ENCODE peak calls at places on chromosomes 5 and 9, in seven cellular contexts. F is cardiac muscle cell; O is left lung; C is naive thymus-derived CD4-positive, alpha-beta T cell; L is GM23248; N is mesendoderm; R is OCI-LY7. E is an unnamed sample. For H3K4me1 and H3K36me3, the result is how much of the 10 kb centered on the place peaks cover.

GRCh38 chr5:53116597-53116996 is 7.0 kb upstream of the MOCS2 start:
- DNase-seq in F (no peak), O (no peak), C (no peak), L (no peak), N (no peak), R (no peak), E (no peak)

GRCh38 chr5:115825948-115826347 is 9.5 kb upstream of the CDO1 start:
- DNase-seq in F (no peak), O (no peak), C (no peak), L (no peak), N (no peak), R (no peak), E (no peak)

GRCh38 chr9:34646211-34647083 is at the start of gene GALT:
- DNase-seq in F (peak), O (peak), C (peak), L (peak), N (peak), R (peak), E (peak)

GRCh38 chr9:14014209-14014608 is 299.7 kb downstream of the NFIB start:
- DNase-seq in F (no peak), O (no peak), C (no peak), L (no peak), N (no peak), R (no peak), E (no peak)

GRCh38 chr5:82332064-82332855 is 54.1 kb upstream of the RPS23 start:
- DNase-seq in F (no peak), O (no peak), C (no peak), L (peak), N (no peak), R (no peak), E (no peak)

GRCh38 chr5:143920772-143921171 is 108.8 kb downstream of the HMHB1 start:
- DNase-seq in F (no peak), O (no peak), C (no peak), L (peak), N (no peak), R (no peak), E (no peak)

GRCh38 chr9:93118863-93119702 is 15.0 kb downstream of the NINJ1 start:
- DNase-seq in F (no peak), O (peak), C (no peak), L (no peak), N (no peak), R (no peak), E (no peak)

GRCh38 chr9:84669293-84670105 is at the start of gene NTRK2:
- DNase-seq in F (peak), O (no peak), C (no peak), L (peak), N (peak), R (no peak), E (no peak)

GRCh38 chr5:172443441-172444109 is 10.8 kb downstream of the SH3PXD2B start:
- DNase-seq in F (no peak), O (peak), C (no peak), L (peak), N (no peak), R (no peak), E (no peak)

GRCh38 chr5:42894057-42894456 is 82.4 kb upstream of the SELENOP start:
- DNase-seq in F (no peak), O (no peak), C (no peak), L (no peak), N (peak), R (no peak), E (no peak)
- H3K4me3 ChIP-seq in F (no peak), O (no peak), C (no peak), L (no peak), N (no peak), R (no peak), E (no peak)

GRCh38 chr5:2685651-2686050 is 65.8 kb downstream of the IRX2 start:
- DNase-seq in F (no peak), O (no peak), C (no peak), L (peak), N (peak), R (no peak), E (no peak)
- H3K4me1 ChIP-seq in F (under half), O (under half), C (under half), L (under half), N (under half), R (under half), E (under half)

DNA sequence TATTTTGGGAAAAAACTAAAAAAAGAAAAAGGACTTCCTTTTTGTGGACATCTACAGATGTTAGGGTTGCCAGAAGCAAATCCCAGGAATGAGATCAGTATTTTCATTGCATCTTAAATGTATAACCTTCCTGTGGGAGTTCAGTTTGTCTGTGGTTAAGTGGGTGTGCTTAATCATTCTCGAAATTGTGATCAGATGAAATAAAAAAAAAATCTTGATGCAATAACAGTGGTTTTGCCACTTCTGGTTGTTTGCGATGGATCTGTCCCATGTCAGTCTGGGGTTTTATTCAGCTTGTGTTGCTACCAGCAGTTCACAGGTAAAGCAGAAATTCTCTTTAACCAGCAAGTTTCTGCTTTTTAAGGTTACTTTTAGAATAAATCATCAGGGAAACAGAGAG is 179.0 kb downstream of the MAN2A1 start:
- DNase-seq in F (no peak), O (no peak), C (peak), L (peak), N (no peak), R (no peak), E (no peak)
- H3K36me3 ChIP-seq in F (under half), O (under half), C (under half), L (under half), N (under half), R (under half), E (under half)

GRCh38 chr9:114324492-114324891 is 1.6 kb downstream of the ORM1 start:
- DNase-seq in F (no peak), O (no peak), C (no peak), L (no peak), N (no peak), R (no peak), E (no peak)
- H3K4me3 ChIP-seq in F (no peak), O (no peak), C (no peak), L (no peak), N (no peak), R (no peak), E (no peak)

DNA sequence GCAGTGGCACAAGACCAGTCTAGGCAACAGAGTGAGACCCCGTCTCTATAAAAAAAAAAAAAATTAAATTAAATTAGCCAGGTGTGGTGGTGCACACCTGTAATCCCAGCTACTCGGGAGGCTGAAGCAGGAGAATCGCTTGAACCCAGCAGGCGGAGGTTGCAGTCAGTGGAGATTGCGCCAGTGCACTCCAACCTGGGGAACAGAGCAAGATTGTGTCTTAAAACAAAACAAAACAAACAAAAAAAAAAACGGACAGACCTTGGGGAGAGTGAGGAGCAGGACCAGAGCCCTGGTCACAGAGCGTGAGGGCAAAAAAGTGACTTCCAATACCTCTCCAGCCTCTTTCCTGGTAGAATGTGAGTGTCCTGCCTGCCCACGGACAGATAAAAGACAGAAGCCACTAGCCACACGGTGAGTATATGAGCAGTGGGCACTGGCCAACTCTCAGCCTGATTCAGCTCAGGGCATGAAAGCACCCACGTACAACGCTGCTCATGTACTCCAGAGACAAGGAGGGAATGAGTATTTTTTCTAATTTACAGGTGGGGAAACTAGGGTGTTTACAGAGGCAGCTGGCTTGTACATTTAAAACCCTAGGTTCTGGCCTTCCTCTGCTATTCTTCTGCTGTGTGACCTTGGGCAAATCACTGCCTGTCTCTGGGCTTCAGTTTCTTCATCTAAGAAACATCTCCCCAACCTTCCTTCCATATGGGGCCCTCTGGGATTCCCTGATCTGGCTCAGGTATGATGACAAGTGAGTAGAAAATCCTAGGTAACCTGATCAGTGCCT is 1.8 kb downstream of the OLFML2A start:
- DNase-seq in F (no peak), O (no peak), C (no peak), L (peak), N (no peak), R (no peak), E (no peak)
- H3K4me1 ChIP-seq in F (under half), O (half or more), C (under half), L (under half), N (under half), R (under half), E (under half)

DNA sequence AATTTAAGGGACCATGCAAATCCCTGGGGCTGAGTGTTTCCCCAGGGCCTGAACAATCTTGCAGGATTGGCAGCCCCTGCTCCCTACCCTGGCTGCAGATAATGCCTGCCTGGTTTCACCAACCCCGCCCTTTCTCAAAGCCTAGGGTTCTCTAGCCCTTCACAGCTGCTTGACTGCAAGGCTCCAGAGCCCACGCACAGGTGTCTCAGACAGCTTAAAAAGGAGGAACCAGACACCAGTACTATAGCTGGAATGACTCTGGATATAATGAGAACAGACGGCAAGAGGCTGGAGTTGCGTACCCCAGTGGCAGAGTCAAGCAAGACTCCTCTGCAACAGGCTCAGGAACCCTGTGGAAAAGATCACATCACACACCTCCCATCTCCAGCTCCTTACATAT is 25.2 kb upstream of the TNIP1 start:
- DNase-seq in F (no peak), O (no peak), C (no peak), L (no peak), N (no peak), R (no peak), E (no peak)
- H3K36me3 ChIP-seq in F (half or more), O (under half), C (half or more), L (half or more), N (under half), R (under half), E (half or more)

DNA sequence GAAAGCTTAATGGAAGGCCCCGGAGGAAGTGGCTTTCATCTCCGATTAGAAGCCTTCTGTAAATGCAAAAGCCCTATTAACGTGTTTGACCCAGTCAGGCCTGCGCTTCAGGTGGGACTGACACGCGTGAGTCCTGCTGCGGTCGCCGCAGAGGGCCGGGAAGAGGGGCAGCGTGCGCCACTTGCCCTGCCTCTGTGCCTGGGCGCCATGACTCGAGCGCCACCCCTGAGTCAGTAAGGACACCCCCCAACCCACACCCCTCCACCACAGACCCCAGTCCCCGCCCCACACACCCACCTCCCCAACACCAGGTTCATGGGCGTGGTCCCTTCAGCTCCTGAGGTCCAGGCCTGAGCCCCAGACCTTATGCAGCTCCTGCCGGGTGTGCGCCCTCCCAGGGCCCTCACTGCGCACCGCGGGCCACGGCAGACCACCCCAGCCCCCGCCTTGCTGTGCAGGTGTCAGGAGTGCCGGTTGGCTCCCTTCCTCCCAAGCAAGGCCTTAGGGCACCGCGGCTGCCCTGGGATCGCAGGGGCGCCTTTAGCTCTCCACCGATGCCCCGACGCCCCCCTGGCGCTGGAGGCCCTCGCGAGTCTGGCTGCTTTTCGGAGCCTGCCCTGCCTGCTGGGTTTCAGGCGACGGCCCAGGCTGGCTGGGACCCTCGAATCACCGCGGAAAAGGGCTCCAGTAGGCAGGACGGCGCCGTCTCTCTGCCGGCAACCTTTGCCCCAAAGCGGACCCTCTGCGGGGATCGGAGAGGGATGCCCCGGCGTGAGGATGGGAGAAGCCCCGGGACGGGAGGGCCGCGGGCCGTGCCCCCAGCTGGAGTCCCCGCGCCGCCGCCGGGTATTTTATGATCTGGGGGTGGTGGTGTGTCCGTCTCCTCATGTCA is 625 bp upstream of the OLFM1 start:
- DNase-seq in F (no peak), O (no peak), C (no peak), L (no peak), N (no peak), R (no peak), E (no peak)
- H3K4me3 ChIP-seq in F (no peak), O (peak), C (no peak), L (peak), N (no peak), R (no peak), E (no peak)

GRCh38 chr5:88858392-88858791 is 24.6 kb downstream of the MEF2C start:
- DNase-seq in F (no peak), O (no peak), C (no peak), L (no peak), N (no peak), R (no peak), E (no peak)

GRCh38 chr5:88860501-88860900 is 22.5 kb downstream of the MEF2C start:
- DNase-seq in F (no peak), O (no peak), C (no peak), L (peak), N (no peak), R (no peak), E (no peak)

GRCh38 chr5:88854769-88855168 is 28.2 kb downstream of the MEF2C start:
- DNase-seq in F (no peak), O (no peak), C (no peak), L (no peak), N (no peak), R (no peak), E (no peak)
- H3K4me1 ChIP-seq in F (under half), O (under half), C (under half), L (under half), N (under half), R (under half), E (under half)

E was measured in CD8-positive, alpha-beta memory T cell.